ENCODE peak calls at places on chromosomes 3 and 15, in nine cellular contexts. P, M, C, Y, G, B, D, I and R are unnamed samples.

GRCh38 chr3:27138562-27138961 is 230.6 kb downstream of the NEK10 start:
- DNase-seq in P (no peak), D (no peak), C (no peak), G (no peak), M (no peak), I (no peak), B (no peak), Y (no peak), R (peak)

GRCh38 chr3:48267782-48268181 is 26.9 kb downstream of the ZNF589 start:
- DNase-seq in D (no peak), P (no peak), I (no peak), C (no peak), B (no peak), Y (no peak), M (no peak), G (no peak), R (no peak)

GRCh38 chr3:244041-244440 is 47.5 kb downstream of the CHL1 start:
- DNase-seq in D (no peak), C (no peak), P (no peak), M (no peak), G (no peak), B (no peak), I (no peak), Y (no peak), R (peak)

GRCh38 chr3:129627350-129628168 is 21.1 kb upstream of the PLXND1 start:
- DNase-seq in M (peak), G (peak), P (peak), B (peak), I (peak), D (no peak), C (peak), Y (peak), R (peak)

GRCh38 chr15:74821091-74821789 is 5.2 kb upstream of the CPLX3 start:
- DNase-seq in C (no peak), D (no peak), P (no peak), B (no peak), I (no peak), Y (peak), M (no peak), G (no peak), R (no peak)

GRCh38 chr3:157836022-157836421 is 270.2 kb downstream of the SHOX2 start:
- DNase-seq in Y (no peak), C (no peak), P (no peak), D (no peak), B (no peak), I (no peak), M (no peak), G (no peak), R (no peak)

GRCh38 chr3:125634346-125634964 is 39.2 kb upstream of the OSBPL11 start:
- DNase-seq in P (no peak), B (no peak), Y (no peak), I (no peak), D (no peak), G (no peak), M (no peak), C (no peak), R (no peak)

GRCh38 chr3:129441215-129441614 is 1.2 kb downstream of the IFT122 start:
- DNase-seq in Y (no peak), G (no peak), C (no peak), P (no peak), M (no peak), B (no peak), D (no peak), I (peak), R (no peak)

GRCh38 chr3:73236867-73237266 is 175.4 kb downstream of the EBLN2 start:
- DNase-seq in P (no peak), C (no peak), Y (no peak), B (no peak), M (no peak), D (no peak), G (no peak), I (no peak), R (no peak)

GRCh38 chr15:61381501-61381900 is 152.4 kb upstream of the RORA start:
- DNase-seq in D (no peak), I (no peak), G (no peak), B (no peak), M (no peak), Y (no peak), P (no peak), C (no peak), R (no peak)

GRCh38 chr3:188220097-188220788 is 66.3 kb downstream of the LPP start:
- DNase-seq in G (no peak), M (no peak), I (no peak), C (peak), D (no peak), P (no peak), B (no peak), Y (no peak), R (no peak)

GRCh38 chr3:171873561-171873960 is 30.4 kb downstream of the TMEM212 start:
- DNase-seq in B (no peak), M (no peak), Y (no peak), P (peak), I (no peak), C (peak), D (no peak), G (no peak), R (peak)

GRCh38 chr3:149377408-149378111 is at the start of gene TM4SF1:
- DNase-seq in B (no peak), D (peak), I (no peak), G (peak), Y (no peak), C (peak), M (no peak), P (peak), R (peak)

GRCh38 chr15:62957130-62957529 is 85.4 kb upstream of the TPM1 start:
- DNase-seq in C (peak), B (no peak), M (no peak), D (no peak), P (peak), I (no peak), Y (no peak), G (no peak), R (peak)